ENCODE peak calls at places on chromosomes 3 and 15, in seven cellular contexts. One of them, this sample, is unnamed.

GRCh38 chr15:36497903-36498302 is 81.5 kb upstream of the CDIN1 start:
- DNase-seq in effector CD4-positive, alpha-beta T cell: no peak
- DNase-seq in T-helper 2 cell: no peak
- DNase-seq in gastrocnemius medialis: no peak
- DNase-seq in erythroblast: no peak
- DNase-seq in left colon: no peak
- DNase-seq in T-helper 9 cell: no peak
- DNase-seq in this sample: no peak

GRCh38 chr3:65443739-65444447 is 594.8 kb downstream of the MAGI1 start:
- DNase-seq in effector CD4-positive, alpha-beta T cell: no peak
- DNase-seq in T-helper 2 cell: no peak
- DNase-seq in gastrocnemius medialis: no peak
- DNase-seq in erythroblast: no peak
- DNase-seq in left colon: no peak
- DNase-seq in T-helper 9 cell: no peak
- DNase-seq in this sample: no peak

GRCh38 chr3:69090021-69090420 is 5.3 kb downstream of the ARL6IP5 start:
- DNase-seq in effector CD4-positive, alpha-beta T cell: no peak
- DNase-seq in T-helper 2 cell: no peak
- DNase-seq in gastrocnemius medialis: no peak
- DNase-seq in erythroblast: no peak
- DNase-seq in left colon: no peak
- DNase-seq in T-helper 9 cell: no peak
- DNase-seq in this sample: no peak

GRCh38 chr3:134880431-134880830 is 85.4 kb downstream of the EPHB1 start:
- DNase-seq in effector CD4-positive, alpha-beta T cell: no peak
- DNase-seq in T-helper 2 cell: no peak
- DNase-seq in gastrocnemius medialis: no peak
- DNase-seq in erythroblast: no peak
- DNase-seq in left colon: no peak
- DNase-seq in T-helper 9 cell: no peak
- DNase-seq in this sample: no peak

GRCh38 chr3:81758275-81758674 is 3.2 kb downstream of the GBE1 start:
- DNase-seq in effector CD4-positive, alpha-beta T cell: no peak
- DNase-seq in T-helper 2 cell: no peak
- DNase-seq in gastrocnemius medialis: no peak
- DNase-seq in erythroblast: peak
- DNase-seq in left colon: no peak
- DNase-seq in T-helper 9 cell: no peak
- DNase-seq in this sample: no peak

GRCh38 chr15:83561661-83562060 is 92.3 kb upstream of the ADAMTSL3 start:
- DNase-seq in effector CD4-positive, alpha-beta T cell: no peak
- DNase-seq in T-helper 2 cell: no peak
- DNase-seq in gastrocnemius medialis: no peak
- DNase-seq in erythroblast: no peak
- DNase-seq in left colon: no peak
- DNase-seq in T-helper 9 cell: no peak
- DNase-seq in this sample: no peak

GRCh38 chr3:76683256-76683655 is 356.6 kb upstream of the ROBO2 start:
- DNase-seq in effector CD4-positive, alpha-beta T cell: no peak
- DNase-seq in T-helper 2 cell: no peak
- DNase-seq in gastrocnemius medialis: no peak
- DNase-seq in erythroblast: no peak
- DNase-seq in left colon: no peak
- DNase-seq in T-helper 9 cell: no peak
- DNase-seq in this sample: no peak

GRCh38 chr3:170506556-170506955 is 79.3 kb downstream of the SLC7A14 start:
- DNase-seq in effector CD4-positive, alpha-beta T cell: no peak
- DNase-seq in T-helper 2 cell: no peak
- DNase-seq in gastrocnemius medialis: no peak
- DNase-seq in erythroblast: peak
- DNase-seq in left colon: no peak
- DNase-seq in T-helper 9 cell: no peak
- DNase-seq in this sample: no peak

GRCh38 chr3:196968233-196969000 is at the start of gene PIGZ:
- DNase-seq in effector CD4-positive, alpha-beta T cell: no peak
- DNase-seq in T-helper 2 cell: no peak
- DNase-seq in gastrocnemius medialis: no peak
- DNase-seq in erythroblast: peak
- DNase-seq in left colon: no peak
- DNase-seq in T-helper 9 cell: peak
- DNase-seq in this sample: no peak

GRCh38 chr3:117873236-117873635 is 1161.4 kb downstream of the IGSF11 start:
- DNase-seq in effector CD4-positive, alpha-beta T cell: no peak
- DNase-seq in T-helper 2 cell: no peak
- DNase-seq in gastrocnemius medialis: no peak
- DNase-seq in erythroblast: no peak
- DNase-seq in left colon: peak
- DNase-seq in T-helper 9 cell: no peak
- DNase-seq in this sample: no peak

GRCh38 chr3:160450846-160451245 is 1.3 kb upstream of the TRIM59 start:
- DNase-seq in effector CD4-positive, alpha-beta T cell: no peak
- DNase-seq in T-helper 2 cell: no peak
- DNase-seq in gastrocnemius medialis: no peak
- DNase-seq in erythroblast: no peak
- DNase-seq in left colon: no peak
- DNase-seq in T-helper 9 cell: no peak
- DNase-seq in this sample: no peak

GRCh38 chr3:102398196-102398595 is 36.6 kb upstream of the ZPLD1 start:
- DNase-seq in effector CD4-positive, alpha-beta T cell: no peak
- DNase-seq in T-helper 2 cell: no peak
- DNase-seq in gastrocnemius medialis: no peak
- DNase-seq in erythroblast: no peak
- DNase-seq in left colon: no peak
- DNase-seq in T-helper 9 cell: no peak
- DNase-seq in this sample: no peak

GRCh38 chr15:81785181-81785580 is 260.6 kb downstream of the MEX3B start:
- DNase-seq in effector CD4-positive, alpha-beta T cell: no peak
- DNase-seq in T-helper 2 cell: no peak
- DNase-seq in gastrocnemius medialis: no peak
- DNase-seq in erythroblast: no peak
- DNase-seq in left colon: no peak
- DNase-seq in T-helper 9 cell: no peak
- DNase-seq in this sample: no peak

GRCh38 chr15:89898628-89899302 is 5.0 kb upstream of the AP3S2 start:
- DNase-seq in effector CD4-positive, alpha-beta T cell: peak
- DNase-seq in T-helper 2 cell: peak
- DNase-seq in gastrocnemius medialis: no peak
- DNase-seq in erythroblast: peak
- DNase-seq in left colon: no peak
- DNase-seq in T-helper 9 cell: peak
- DNase-seq in this sample: peak

GRCh38 chr3:43699864-43700263 is 9.1 kb downstream of the ABHD5 start:
- DNase-seq in effector CD4-positive, alpha-beta T cell: no peak
- DNase-seq in T-helper 2 cell: no peak
- DNase-seq in gastrocnemius medialis: no peak
- DNase-seq in erythroblast: peak
- DNase-seq in left colon: no peak
- DNase-seq in T-helper 9 cell: no peak
- DNase-seq in this sample: no peak

GRCh38 chr3:195120199-195120556 is 150.8 kb downstream of the XXYLT1 start:
- DNase-seq in effector CD4-positive, alpha-beta T cell: no peak
- DNase-seq in T-helper 2 cell: no peak
- DNase-seq in gastrocnemius medialis: no peak
- DNase-seq in erythroblast: no peak
- DNase-seq in left colon: no peak
- DNase-seq in T-helper 9 cell: no peak
- DNase-seq in this sample: no peak

GRCh38 chr15:81293728-81294500 is 30.0 kb downstream of the STARD5 start:
- DNase-seq in effector CD4-positive, alpha-beta T cell: peak
- DNase-seq in T-helper 2 cell: peak
- DNase-seq in gastrocnemius medialis: no peak
- DNase-seq in erythroblast: no peak
- DNase-seq in left colon: peak
- DNase-seq in T-helper 9 cell: peak
- DNase-seq in this sample: peak

GRCh38 chr15:98668566-98669308 is 20.4 kb downstream of the IGF1R start:
- DNase-seq in effector CD4-positive, alpha-beta T cell: no peak
- DNase-seq in T-helper 2 cell: no peak
- DNase-seq in gastrocnemius medialis: no peak
- DNase-seq in erythroblast: no peak
- DNase-seq in left colon: no peak
- DNase-seq in T-helper 9 cell: no peak
- DNase-seq in this sample: no peak

GRCh38 chr15:76963596-76963995 is 31.3 kb upstream of the PSTPIP1 start:
- DNase-seq in effector CD4-positive, alpha-beta T cell: no peak
- DNase-seq in T-helper 2 cell: no peak
- DNase-seq in gastrocnemius medialis: no peak
- DNase-seq in erythroblast: no peak
- DNase-seq in left colon: no peak
- DNase-seq in T-helper 9 cell: no peak
- DNase-seq in this sample: no peak

GRCh38 chr3:123028233-123028828 is 768 bp upstream of the SEMA5B start:
- DNase-seq in effector CD4-positive, alpha-beta T cell: no peak
- DNase-seq in T-helper 2 cell: no peak
- DNase-seq in gastrocnemius medialis: no peak
- DNase-seq in erythroblast: peak
- DNase-seq in left colon: peak
- DNase-seq in T-helper 9 cell: no peak
- DNase-seq in this sample: no peak

GRCh38 chr3:48614044-48614443 is 4.6 kb upstream of the UQCRC1 start:
- DNase-seq in effector CD4-positive, alpha-beta T cell: no peak
- DNase-seq in T-helper 2 cell: no peak
- DNase-seq in gastrocnemius medialis: no peak
- DNase-seq in erythroblast: no peak
- DNase-seq in left colon: no peak
- DNase-seq in T-helper 9 cell: no peak
- DNase-seq in this sample: no peak

GRCh38 chr15:69484837-69485236 is 32.2 kb downstream of the RPLP1 start:
- DNase-seq in effector CD4-positive, alpha-beta T cell: no peak
- DNase-seq in T-helper 2 cell: no peak
- DNase-seq in gastrocnemius medialis: peak
- DNase-seq in erythroblast: no peak
- DNase-seq in left colon: peak
- DNase-seq in T-helper 9 cell: no peak
- DNase-seq in this sample: no peak

GRCh38 chr3:156643729-156644389 is 30.5 kb upstream of the TIPARP start:
- DNase-seq in effector CD4-positive, alpha-beta T cell: no peak
- DNase-seq in T-helper 2 cell: no peak
- DNase-seq in gastrocnemius medialis: no peak
- DNase-seq in erythroblast: peak
- DNase-seq in left colon: no peak
- DNase-seq in T-helper 9 cell: no peak
- DNase-seq in this sample: no peak

GRCh38 chr15:100759698-100760356 is 119.8 kb upstream of the ALDH1A3 start:
- DNase-seq in effector CD4-positive, alpha-beta T cell: no peak
- DNase-seq in T-helper 2 cell: no peak
- DNase-seq in gastrocnemius medialis: no peak
- DNase-seq in erythroblast: peak
- DNase-seq in left colon: no peak
- DNase-seq in T-helper 9 cell: no peak
- DNase-seq in this sample: no peak

GRCh38 chr15:63048986-63049665 is 6.6 kb downstream of the TPM1 start:
- DNase-seq in effector CD4-positive, alpha-beta T cell: no peak
- DNase-seq in T-helper 2 cell: peak
- DNase-seq in gastrocnemius medialis: no peak
- DNase-seq in erythroblast: peak
- DNase-seq in left colon: no peak
- DNase-seq in T-helper 9 cell: peak
- DNase-seq in this sample: peak

GRCh38 chr3:43410575-43410974 is 124.2 kb downstream of the SNRK start:
- DNase-seq in effector CD4-positive, alpha-beta T cell: no peak
- DNase-seq in T-helper 2 cell: no peak
- DNase-seq in gastrocnemius medialis: no peak
- DNase-seq in erythroblast: no peak
- DNase-seq in left colon: no peak
- DNase-seq in T-helper 9 cell: no peak
- DNase-seq in this sample: no peak

GRCh38 chr15:85785887-85786777 is 8.6 kb downstream of the KLHL25 start:
- DNase-seq in effector CD4-positive, alpha-beta T cell: no peak
- DNase-seq in T-helper 2 cell: no peak
- DNase-seq in gastrocnemius medialis: peak
- DNase-seq in erythroblast: no peak
- DNase-seq in left colon: peak
- DNase-seq in T-helper 9 cell: no peak
- DNase-seq in this sample: no peak

GRCh38 chr3:47542614-47543173 is 29.2 kb upstream of the ELP6 start:
- DNase-seq in effector CD4-positive, alpha-beta T cell: no peak
- DNase-seq in T-helper 2 cell: no peak
- DNase-seq in gastrocnemius medialis: no peak
- DNase-seq in erythroblast: no peak
- DNase-seq in left colon: peak
- DNase-seq in T-helper 9 cell: no peak
- DNase-seq in this sample: no peak

GRCh38 chr3:34365766-34366165 is 567.3 kb downstream of the PDCD6IP start:
- DNase-seq in effector CD4-positive, alpha-beta T cell: no peak
- DNase-seq in T-helper 2 cell: no peak
- DNase-seq in gastrocnemius medialis: no peak
- DNase-seq in erythroblast: no peak
- DNase-seq in left colon: no peak
- DNase-seq in T-helper 9 cell: no peak
- DNase-seq in this sample: no peak

GRCh38 chr3:36248374-36248773 is 131.9 kb upstream of the STAC start:
- DNase-seq in effector CD4-positive, alpha-beta T cell: no peak
- DNase-seq in T-helper 2 cell: no peak
- DNase-seq in gastrocnemius medialis: no peak
- DNase-seq in erythroblast: no peak
- DNase-seq in left colon: no peak
- DNase-seq in T-helper 9 cell: no peak
- DNase-seq in this sample: no peak

GRCh38 chr3:43866529-43867353 is 176.0 kb downstream of the ABHD5 start:
- DNase-seq in effector CD4-positive, alpha-beta T cell: no peak
- DNase-seq in T-helper 2 cell: no peak
- DNase-seq in gastrocnemius medialis: no peak
- DNase-seq in erythroblast: no peak
- DNase-seq in left colon: no peak
- DNase-seq in T-helper 9 cell: no peak
- DNase-seq in this sample: no peak

GRCh38 chr15:32096867-32097266 is 66.6 kb downstream of the CHRNA7 start:
- DNase-seq in effector CD4-positive, alpha-beta T cell: no peak
- DNase-seq in T-helper 2 cell: no peak
- DNase-seq in gastrocnemius medialis: no peak
- DNase-seq in erythroblast: no peak
- DNase-seq in left colon: no peak
- DNase-seq in T-helper 9 cell: no peak
- DNase-seq in this sample: no peak

GRCh38 chr15:78481917-78482316 is 25.5 kb upstream of the HYKK start:
- DNase-seq in effector CD4-positive, alpha-beta T cell: no peak
- DNase-seq in T-helper 2 cell: no peak
- DNase-seq in gastrocnemius medialis: no peak
- DNase-seq in erythroblast: no peak
- DNase-seq in left colon: no peak
- DNase-seq in T-helper 9 cell: no peak
- DNase-seq in this sample: no peak

GRCh38 chr3:52299815-52300611 is 12.4 kb downstream of the GLYCTK start:
- DNase-seq in effector CD4-positive, alpha-beta T cell: no peak
- DNase-seq in T-helper 2 cell: no peak
- DNase-seq in gastrocnemius medialis: no peak
- DNase-seq in erythroblast: peak
- DNase-seq in left colon: no peak
- DNase-seq in T-helper 9 cell: no peak
- DNase-seq in this sample: no peak

GRCh38 chr3:50336452-50337174 is 4.0 kb downstream of the RASSF1 start:
- DNase-seq in effector CD4-positive, alpha-beta T cell: no peak
- DNase-seq in T-helper 2 cell: no peak
- DNase-seq in gastrocnemius medialis: no peak
- DNase-seq in erythroblast: no peak
- DNase-seq in left colon: no peak
- DNase-seq in T-helper 9 cell: no peak
- DNase-seq in this sample: no peak

GRCh38 chr3:12658593-12659058 is 5.3 kb downstream of the RAF1 start:
- DNase-seq in effector CD4-positive, alpha-beta T cell: no peak
- DNase-seq in T-helper 2 cell: no peak
- DNase-seq in gastrocnemius medialis: no peak
- DNase-seq in erythroblast: no peak
- DNase-seq in left colon: no peak
- DNase-seq in T-helper 9 cell: no peak
- DNase-seq in this sample: no peak

GRCh38 chr3:69665026-69665739 is 74.1 kb upstream of the MITF start:
- DNase-seq in effector CD4-positive, alpha-beta T cell: no peak
- DNase-seq in T-helper 2 cell: no peak
- DNase-seq in gastrocnemius medialis: no peak
- DNase-seq in erythroblast: no peak
- DNase-seq in left colon: no peak
- DNase-seq in T-helper 9 cell: no peak
- DNase-seq in this sample: no peak

GRCh38 chr3:160677459-160677901 is 520 bp downstream of the ARL14 start:
- DNase-seq in effector CD4-positive, alpha-beta T cell: no peak
- DNase-seq in T-helper 2 cell: no peak
- DNase-seq in gastrocnemius medialis: no peak
- DNase-seq in erythroblast: no peak
- DNase-seq in left colon: peak
- DNase-seq in T-helper 9 cell: no peak
- DNase-seq in this sample: no peak

This sample was measured in effector CD8-positive, alpha-beta T cell.